ENCODE peak calls at places on chromosomes 5 and 9, in nine cellular contexts. H is sciatic nerve; U is coronary artery; D is H1; Y is activated CD4-positive, alpha-beta T cell treated with anti-CD3 and anti-CD28 coated beads for 48 hours; N is endodermal cell; Q is GM04503; Z is A673; M is dermis microvascular lymphatic vessel endothelial cell. E is an unnamed sample.

GRCh38 chr5:89711526-89711925 is 698.0 kb downstream of the CETN3 start:
- DNase-seq in U (no peak), N (no peak), Q (no peak), Z (no peak), H (no peak), D (no peak), Y (no peak), M (no peak), E (no peak)

GRCh38 chr5:59040007-59040803 is 457.3 kb downstream of the RAB3C start:
- DNase-seq in U (no peak), M (no peak), Y (no peak), H (no peak), D (no peak), N (no peak), Q (no peak), Z (no peak), E (no peak)

GRCh38 chr5:6117212-6117611 is 261.1 kb downstream of the MED10 start:
- DNase-seq in H (no peak), D (no peak), Z (no peak), N (no peak), Q (no peak), U (no peak), M (no peak), Y (no peak), E (no peak)

GRCh38 chr5:65076251-65076869 is 307.6 kb downstream of the CWC27 start:
- DNase-seq in Y (peak; percentile 68), H (no peak), M (peak; percentile 38), Z (peak; percentile 95), N (peak; percentile 71), D (peak; percentile 53), Q (no peak), U (no peak), E (peak; percentile 58)

GRCh38 chr5:141747152-141747640 is 65.2 kb upstream of the ARAP3 start:
- DNase-seq in Q (no peak), M (peak; percentile 56), Y (no peak), U (no peak), H (peak; percentile 83), N (peak; percentile 93), D (peak; percentile 80), Z (peak; percentile 66), E (no peak)

GRCh38 chr5:32840606-32841005 is 129.5 kb downstream of the NPR3 start:
- DNase-seq in D (no peak), Z (no peak), Y (no peak), H (no peak), Q (no peak), U (no peak), N (no peak), M (no peak), E (no peak)

GRCh38 chr5:57503433-57503832 is 20.8 kb upstream of the ACTBL2 start:
- DNase-seq in M (peak; percentile 59), Z (no peak), U (no peak), Q (no peak), N (no peak), Y (no peak), H (no peak), D (no peak), E (no peak)

GRCh38 chr5:56986631-56986957 is 34.7 kb upstream of the MIER3 start:
- DNase-seq in Y (no peak), M (no peak), D (no peak), H (no peak), Z (no peak), N (no peak), U (no peak), Q (no peak), E (peak; percentile 6)

GRCh38 chr5:91651704-91652103 is 268.6 kb upstream of the ARRDC3 start:
- DNase-seq in N (no peak), Q (no peak), H (no peak), U (no peak), D (no peak), Z (no peak), M (no peak), Y (no peak), E (no peak)

GRCh38 chr9:77647659-77648457 is at the start of gene GNA14:
- DNase-seq in U (no peak), Q (no peak), N (peak; percentile 85), M (peak; percentile 55), D (peak; percentile 80), Z (no peak), Y (peak; percentile 29), H (peak; percentile 64), E (peak; percentile 8)

GRCh38 chr5:79261907-79262306 is 26.0 kb downstream of the JMY start:
- DNase-seq in H (no peak), N (no peak), M (no peak), Z (no peak), Y (peak; percentile 12), U (no peak), Q (no peak), D (no peak), E (no peak)

GRCh38 chr9:38026840-38027527 is 42.0 kb downstream of the SHB start:
- DNase-seq in Q (no peak), N (no peak), U (no peak), H (no peak), Y (no peak), D (no peak), M (no peak), Z (no peak), E (no peak)

GRCh38 chr5:38497946-38498345 is 58.5 kb downstream of the LIFR start:
- DNase-seq in U (no peak), M (peak; percentile 12), N (peak; percentile 57), H (no peak), Q (no peak), D (no peak), Y (no peak), Z (peak; percentile 34), E (no peak)

E was measured in stimulated activated naive CD8-positive, alpha-beta T cell treated with anti-CD3 and anti-CD28 coated beads, Interleukin-15, Interleukin-2, amounts not matched to agents 100 U/mL and 50 U/mL, for 24 hours.